ENCODE peak calls at places on chromosomes 3 and 15, in six cellular contexts. S is body of pancreas, P is right lobe of liver, B is A549, U is suprapubic skin, G is HepG2. X is an unnamed sample.

GRCh38 chr15:63719281-63719680 is 114.5 kb downstream of the HERC1 start:
- DNase-seq in G (no peak), B (no peak), P (no peak), S (peak; percentile 20), U (no peak), X (no peak)

GRCh38 chr3:51581529-51581928 is 43.0 kb downstream of the RAD54L2 start:
- DNase-seq in U (no peak), S (no peak), P (no peak), B (no peak), G (no peak), X (no peak)

GRCh38 chr3:45582407-45582806 is 12.1 kb upstream of the LIMD1 start:
- DNase-seq in U (no peak), S (no peak), P (no peak), B (no peak), G (no peak), X (peak; percentile 23)

GRCh38 chr15:99090938-99091337 is 13.9 kb upstream of the SYNM start:
- DNase-seq in G (no peak), U (no peak), B (no peak), S (no peak), P (no peak), X (no peak)

GRCh38 chr3:115052906-115053305 is 94.2 kb downstream of the ZBTB20 start:
- DNase-seq in P (no peak), B (no peak), S (no peak), G (no peak), U (no peak), X (no peak)

GRCh38 chr15:96356494-96357455 is 26.3 kb downstream of the NR2F2 start:
- DNase-seq in G (peak; percentile 54), U (no peak), S (peak; percentile 78), P (peak; percentile 85), B (peak; percentile 84), X (peak; percentile 89)

GRCh38 chr3:28140664-28141063 is 100.8 kb upstream of the CMC1 start:
- DNase-seq in P (no peak), B (no peak), S (no peak), G (no peak), U (no peak), X (no peak)

GRCh38 chr3:4943553-4943952 is 35.7 kb upstream of the BHLHE40 start:
- DNase-seq in G (peak; percentile 18), U (no peak), B (peak; percentile 23), P (no peak), S (no peak), X (no peak)

GRCh38 chr3:64685331-64685799 is 2.4 kb downstream of the ADAMTS9 start:
- DNase-seq in G (no peak), B (no peak), P (peak; percentile 50), S (peak; percentile 7), U (peak; percentile 74), X (no peak)

GRCh38 chr3:135107043-135107442 is 312.0 kb downstream of the EPHB1 start:
- DNase-seq in S (no peak), U (no peak), P (no peak), G (no peak), B (no peak), X (no peak)

GRCh38 chr3:70431906-70432305 is 119.5 kb upstream of the MDFIC2 start:
- DNase-seq in S (no peak), B (no peak), U (no peak), G (no peak), P (no peak), X (no peak)

DNA sequence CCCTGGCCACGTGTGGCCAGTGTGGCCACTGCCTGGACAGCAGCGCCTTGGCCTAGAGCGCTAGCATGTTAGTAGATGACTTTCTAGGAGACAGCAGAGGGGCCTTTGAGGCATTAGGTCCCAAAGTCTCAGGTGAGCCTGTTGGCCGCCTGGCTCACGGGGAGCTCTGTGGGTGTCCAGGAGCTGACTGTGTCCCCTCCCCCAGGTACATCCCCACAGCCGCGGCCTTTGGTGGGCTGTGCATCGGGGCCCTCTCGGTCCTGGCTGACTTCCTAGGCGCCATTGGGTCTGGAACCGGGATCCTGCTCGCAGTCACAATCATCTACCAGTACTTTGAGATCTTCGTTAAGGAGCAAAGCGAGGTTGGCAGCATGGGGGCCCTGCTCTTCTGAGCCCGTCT is 17.0 kb downstream of the SEC61A1 start:
- DNase-seq in B (no peak), U (no peak), G (no peak), S (no peak), P (no peak), X (no peak)
- TF ChIP-seq POLR2A in B (no peak), U (no peak), G (no peak), S (no peak), P (no peak), X (no peak)

DNA sequence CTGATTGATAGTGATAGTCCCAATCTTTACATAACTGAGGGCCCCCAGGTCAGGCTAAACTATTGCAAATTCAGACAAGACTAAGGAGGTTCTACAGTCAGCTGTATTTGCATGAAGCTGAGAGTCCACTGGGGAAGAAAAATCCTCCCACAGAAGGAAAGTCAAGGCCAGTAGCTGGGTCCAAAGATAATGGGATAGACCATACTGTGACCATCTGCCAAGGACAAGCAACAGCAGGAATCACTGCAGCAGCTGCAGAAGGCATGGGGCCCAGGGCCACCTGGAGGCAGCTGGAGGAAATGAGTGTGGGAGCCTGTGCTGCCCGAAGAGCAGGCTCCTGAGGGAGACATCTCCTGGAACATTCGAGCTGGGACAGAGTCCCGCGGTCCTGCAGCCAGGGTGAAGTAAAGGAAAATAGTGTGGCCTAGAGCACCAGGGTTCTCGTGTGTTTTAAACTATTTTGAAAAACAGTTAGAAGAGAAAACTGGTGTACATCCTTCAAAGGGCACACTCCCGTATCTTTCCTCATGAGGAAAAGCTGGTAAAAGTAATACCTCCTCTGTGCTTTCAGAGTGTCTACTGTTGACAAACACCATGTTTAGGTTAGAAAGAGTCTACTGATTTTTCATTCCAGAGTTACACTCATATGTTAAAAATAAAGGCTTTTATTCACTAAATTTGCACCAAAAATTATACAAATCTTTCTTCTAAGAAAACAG is 13.1 kb upstream of the TMEM212 start:
- DNase-seq in U (no peak), P (peak; percentile 80), S (peak; percentile 82), B (peak; percentile 80), G (peak; percentile 81), X (peak; percentile 80)
- TF ChIP-seq POLR2A in U (no peak), P (no peak), S (no peak), B (no peak), G (no peak), X (no peak)

DNA sequence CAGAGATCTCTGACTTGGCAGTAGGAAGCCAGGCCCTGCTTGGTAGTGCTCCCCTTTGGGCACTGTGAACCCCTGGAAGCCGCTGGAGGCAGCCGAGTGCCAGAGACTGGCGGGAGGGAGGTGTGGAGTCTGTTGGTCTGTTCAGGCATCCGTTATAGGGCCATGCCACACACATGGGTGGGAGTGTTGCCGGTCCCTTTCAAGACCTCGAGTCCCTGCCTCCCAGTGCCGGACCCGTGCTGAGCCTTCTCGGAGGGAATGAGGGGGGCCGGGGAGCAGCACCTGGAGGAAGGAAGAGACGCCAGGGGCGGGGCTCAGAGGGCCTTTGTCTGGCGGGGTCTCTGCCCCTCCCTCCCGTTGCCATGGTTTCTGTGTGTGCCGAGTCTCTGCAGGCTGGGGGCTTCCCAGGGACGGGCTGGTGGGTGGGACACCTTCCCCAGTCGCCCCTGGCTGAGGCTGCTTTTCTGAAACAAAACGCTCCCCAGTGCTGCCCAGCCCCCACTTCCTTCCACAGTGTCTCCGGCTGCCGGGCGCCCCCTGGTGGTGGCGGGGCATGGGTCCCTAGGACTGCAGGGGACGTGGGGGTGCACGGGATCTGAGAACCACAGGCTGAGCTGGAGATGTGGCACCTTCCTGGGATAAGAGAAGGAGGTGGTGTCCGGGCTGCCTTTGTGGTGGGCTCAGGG is 10.0 kb downstream of the GNAI2 start:
- DNase-seq in P (peak; percentile 88), G (no peak), B (peak; percentile 78), S (peak; percentile 91), U (peak; percentile 96), X (peak; percentile 97)
- TF ChIP-seq POLR2A in P (no peak), G (no peak), B (no peak), S (no peak), U (no peak), X (peak; percentile 37)

GRCh38 chr3:194574639-194575483 is 58.4 kb downstream of the TMEM44 start:
- DNase-seq in G (no peak), S (no peak), U (no peak), P (no peak), B (no peak), X (no peak)
- TF ChIP-seq POLR2A in G (no peak), S (no peak), U (no peak), P (no peak), B (no peak), X (no peak)

DNA sequence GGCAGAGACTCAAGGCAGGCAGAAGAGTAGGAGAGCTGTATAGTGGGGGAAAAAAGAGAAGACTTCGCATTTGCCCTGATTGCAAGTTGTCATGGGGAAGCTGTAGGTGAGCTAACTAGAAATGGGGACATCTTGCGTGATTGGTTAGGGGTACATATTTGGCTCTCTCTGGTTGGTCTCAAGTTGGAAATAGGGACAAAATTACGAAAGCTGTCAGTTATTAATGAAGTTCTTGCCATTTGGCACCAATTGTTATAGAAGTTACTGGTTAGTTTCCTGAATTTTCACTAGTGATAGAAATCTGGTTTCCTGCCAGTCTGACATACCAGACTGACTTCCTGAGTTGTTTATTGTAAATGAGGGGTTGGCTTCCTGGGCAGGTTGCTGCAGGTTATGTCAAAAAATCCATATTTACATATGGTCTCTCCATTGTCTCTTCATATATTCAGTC is 8.3 kb upstream of the SENP7 start:
- DNase-seq in G (no peak), B (no peak), P (no peak), S (no peak), U (no peak), X (no peak)
- TF ChIP-seq POLR2A in G (no peak), B (no peak), P (no peak), S (no peak), U (no peak), X (no peak)

DNA sequence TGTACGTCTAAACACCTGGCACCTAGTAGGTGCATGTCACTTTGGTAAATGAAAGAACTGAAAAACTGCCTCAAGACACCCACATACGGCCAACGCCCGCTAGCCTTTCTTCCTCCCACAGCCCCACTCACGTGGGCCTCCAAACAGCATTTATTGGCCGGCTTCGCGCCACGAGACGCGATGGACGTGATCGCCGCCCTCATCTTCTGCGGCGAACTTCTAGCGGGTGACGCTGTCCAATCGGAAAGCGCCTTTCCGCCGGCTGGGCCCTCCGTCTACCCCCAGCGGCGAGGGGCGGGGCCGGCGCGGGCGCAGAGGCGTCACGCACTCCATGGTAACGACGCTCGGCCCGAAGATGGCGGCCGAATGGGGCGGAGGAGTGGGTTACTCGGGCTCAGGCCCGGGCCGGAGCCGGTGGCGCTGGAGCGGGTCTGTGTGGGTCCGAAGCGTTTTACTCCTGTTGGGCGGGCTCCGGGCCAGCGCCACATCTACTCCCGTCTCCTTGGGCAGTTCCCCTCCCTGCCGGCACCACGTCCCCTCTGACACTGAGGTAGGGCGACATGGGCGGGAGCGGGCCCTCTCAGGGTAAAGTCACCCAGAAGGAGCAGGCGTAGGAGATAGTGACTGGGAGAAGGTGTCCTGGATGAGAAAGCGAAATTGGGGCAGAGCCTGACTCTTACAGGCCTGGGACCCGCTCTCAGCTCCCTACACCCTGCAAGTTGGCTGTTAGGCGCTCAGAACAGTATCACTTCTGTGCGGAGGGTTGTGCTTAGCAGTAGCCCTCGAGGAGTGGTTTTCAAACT is at the start of gene LMLN:
- DNase-seq in S (peak; percentile 97), B (peak; percentile 93), P (peak; percentile 97), U (peak; percentile 97), G (peak; percentile 86), X (peak; percentile 97)
- TF ChIP-seq POLR2A in S (peak; percentile 91), B (peak; percentile 73), P (no peak), U (peak; percentile 53), G (peak; percentile 68), X (peak; percentile 43)

GRCh38 chr3:150727653-150728502 is 24.2 kb upstream of the ERICH6 start:
- DNase-seq in S (peak; percentile 74), G (no peak), U (no peak), P (peak; percentile 74), B (no peak), X (no peak)
- TF ChIP-seq POLR2A in S (peak; percentile 45), G (no peak), U (no peak), P (peak; percentile 56), B (no peak), X (peak; percentile 38)

X was measured in Peyer's patch.